ENCODE peak calls at places on chromosomes 3 and 15, in four cellular contexts. One of them, this sample, is unnamed. For H3K4me1, the result is how much of the 10 kb centered on the place peaks cover.

GRCh38 chr3:136149569-136150136 is 46.5 kb downstream of the MSL2 start:
- DNase-seq in esophagus muscularis mucosa: no peak
- DNase-seq in heart left ventricle: no peak
- DNase-seq in mesendoderm: no peak
- DNase-seq in this sample: no peak

GRCh38 chr3:114022145-114022544 is 34.2 kb downstream of the CCDC191 start:
- DNase-seq in esophagus muscularis mucosa: no peak
- DNase-seq in heart left ventricle: no peak
- DNase-seq in mesendoderm: peak
- DNase-seq in this sample: no peak

GRCh38 chr3:144915202-144915601 is 943.6 kb downstream of the DIPK2A start:
- DNase-seq in esophagus muscularis mucosa: no peak
- DNase-seq in heart left ventricle: no peak
- DNase-seq in mesendoderm: no peak
- DNase-seq in this sample: no peak

GRCh38 chr3:105827959-105828358 is 40.9 kb downstream of the CBLB start:
- DNase-seq in esophagus muscularis mucosa: no peak
- DNase-seq in heart left ventricle: no peak
- DNase-seq in mesendoderm: peak
- DNase-seq in this sample: no peak

GRCh38 chr15:57320543-57321220 is 55.6 kb upstream of the CGNL1 start:
- DNase-seq in esophagus muscularis mucosa: no peak
- DNase-seq in heart left ventricle: no peak
- DNase-seq in mesendoderm: no peak
- DNase-seq in this sample: peak

GRCh38 chr3:9934235-9934621 is 594 bp downstream of the CRELD1 start:
- DNase-seq in esophagus muscularis mucosa: no peak
- DNase-seq in heart left ventricle: no peak
- DNase-seq in mesendoderm: no peak
- DNase-seq in this sample: peak

GRCh38 chr15:39474657-39475056 is 106.2 kb upstream of the THBS1 start:
- DNase-seq in esophagus muscularis mucosa: peak
- DNase-seq in heart left ventricle: no peak
- DNase-seq in mesendoderm: peak
- DNase-seq in this sample: no peak

GRCh38 chr3:146543461-146544012 is 870 bp downstream of the PLSCR1 start:
- DNase-seq in esophagus muscularis mucosa: no peak
- DNase-seq in heart left ventricle: no peak
- DNase-seq in mesendoderm: no peak
- DNase-seq in this sample: peak

GRCh38 chr3:31041161-31041978 is 146.9 kb upstream of the GADL1 start:
- DNase-seq in esophagus muscularis mucosa: no peak
- DNase-seq in heart left ventricle: no peak
- DNase-seq in mesendoderm: peak
- DNase-seq in this sample: no peak

GRCh38 chr3:143283432-143284128 is 164.0 kb downstream of the CHST2 start:
- DNase-seq in esophagus muscularis mucosa: no peak
- DNase-seq in heart left ventricle: no peak
- DNase-seq in mesendoderm: no peak
- DNase-seq in this sample: no peak

GRCh38 chr3:129015388-129016105 is 14.4 kb downstream of the EFCC1 start:
- DNase-seq in esophagus muscularis mucosa: no peak
- DNase-seq in heart left ventricle: peak
- DNase-seq in mesendoderm: peak
- DNase-seq in this sample: peak

GRCh38 chr3:157532529-157533297 is 29.5 kb upstream of the VEPH1 start:
- DNase-seq in esophagus muscularis mucosa: no peak
- DNase-seq in heart left ventricle: no peak
- DNase-seq in mesendoderm: peak
- DNase-seq in this sample: peak

GRCh38 chr15:50066202-50066601 is 52.8 kb downstream of the ATP8B4 start:
- DNase-seq in esophagus muscularis mucosa: no peak
- DNase-seq in heart left ventricle: no peak
- DNase-seq in mesendoderm: peak
- DNase-seq in this sample: no peak

GRCh38 chr3:40340541-40341170 is 31.1 kb downstream of the EIF1B start:
- DNase-seq in esophagus muscularis mucosa: peak
- DNase-seq in heart left ventricle: no peak
- DNase-seq in mesendoderm: no peak
- DNase-seq in this sample: no peak

GRCh38 chr3:186788482-186789370 is 5.3 kb downstream of the EIF4A2 start:
- DNase-seq in esophagus muscularis mucosa: no peak
- DNase-seq in heart left ventricle: no peak
- DNase-seq in mesendoderm: no peak
- DNase-seq in this sample: no peak

GRCh38 chr15:101664303-101664913 is 12.2 kb upstream of the TM2D3 start:
- DNase-seq in esophagus muscularis mucosa: no peak
- DNase-seq in heart left ventricle: no peak
- DNase-seq in mesendoderm: peak
- DNase-seq in this sample: peak

GRCh38 chr3:175957427-175957826 is 1098.3 kb downstream of the NAALADL2 start:
- DNase-seq in esophagus muscularis mucosa: no peak
- DNase-seq in heart left ventricle: no peak
- DNase-seq in mesendoderm: no peak
- DNase-seq in this sample: no peak

GRCh38 chr3:46763178-46763577 is 45.5 kb upstream of the PRSS50 start:
- DNase-seq in esophagus muscularis mucosa: no peak
- DNase-seq in heart left ventricle: no peak
- DNase-seq in mesendoderm: no peak
- DNase-seq in this sample: no peak

GRCh38 chr15:28022181-28022580 is 76.9 kb downstream of the OCA2 start:
- DNase-seq in esophagus muscularis mucosa: peak
- DNase-seq in heart left ventricle: no peak
- DNase-seq in mesendoderm: no peak
- DNase-seq in this sample: no peak

GRCh38 chr3:13550257-13550693 is 1.4 kb downstream of the FBLN2 start:
- DNase-seq in esophagus muscularis mucosa: no peak
- DNase-seq in heart left ventricle: no peak
- DNase-seq in mesendoderm: no peak
- DNase-seq in this sample: no peak

DNA sequence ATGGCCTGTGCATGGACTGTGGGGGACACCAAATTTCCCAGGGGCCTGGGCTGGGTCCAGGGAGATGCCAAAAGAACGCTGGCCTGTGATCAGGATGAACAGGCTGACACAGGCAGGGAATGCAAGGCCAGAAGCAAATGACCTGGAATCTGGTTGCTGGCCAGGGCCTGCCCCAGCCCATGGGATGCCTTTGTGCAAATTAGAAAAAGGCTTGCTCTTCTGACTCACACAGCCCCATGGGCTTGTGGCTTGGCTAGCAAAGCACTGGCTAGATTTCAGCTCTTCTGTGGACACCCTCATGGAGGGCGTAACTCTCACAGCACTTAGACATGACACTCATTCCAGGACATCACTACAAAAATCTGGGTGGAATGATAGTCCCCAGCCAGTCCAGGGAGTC is 356.0 kb downstream of the SHQ1 start:
- DNase-seq in esophagus muscularis mucosa: no peak
- DNase-seq in heart left ventricle: peak
- DNase-seq in mesendoderm: peak
- DNase-seq in this sample: no peak
- H3K4me3 ChIP-seq in esophagus muscularis mucosa: no peak
- H3K4me3 ChIP-seq in heart left ventricle: no peak
- H3K4me3 ChIP-seq in mesendoderm: no peak
- H3K4me3 ChIP-seq in this sample: no peak

DNA sequence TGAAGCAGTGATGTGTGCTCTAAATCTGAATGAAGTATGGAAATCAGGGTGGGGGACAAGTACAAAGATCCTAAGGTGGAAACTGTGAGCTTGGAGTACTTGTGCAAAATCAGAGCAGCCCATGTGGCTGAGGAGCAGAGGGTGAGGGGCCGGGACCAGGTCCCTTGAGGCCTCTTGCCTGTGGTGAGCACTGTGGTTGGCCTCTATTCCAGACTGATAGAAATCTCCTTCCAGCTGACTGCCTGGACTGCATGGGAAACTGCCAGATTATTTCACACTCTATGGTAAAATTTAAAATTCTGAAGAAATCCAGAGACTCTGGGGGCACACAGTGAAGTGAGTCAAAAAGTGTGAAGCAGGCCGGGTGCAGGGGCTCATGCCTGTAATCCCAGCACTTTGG is 81.4 kb downstream of the TM4SF4 start:
- DNase-seq in esophagus muscularis mucosa: no peak
- DNase-seq in heart left ventricle: no peak
- DNase-seq in mesendoderm: peak
- DNase-seq in this sample: no peak
- H3K4me1 ChIP-seq in esophagus muscularis mucosa: under half
- H3K4me1 ChIP-seq in heart left ventricle: half or more
- H3K4me1 ChIP-seq in mesendoderm: under half
- H3K4me1 ChIP-seq in this sample: under half

GRCh38 chr15:60679256-60679655 is 200.3 kb upstream of the ICE2 start:
- DNase-seq in esophagus muscularis mucosa: no peak
- DNase-seq in heart left ventricle: no peak
- DNase-seq in mesendoderm: no peak
- DNase-seq in this sample: no peak
- H3K4me3 ChIP-seq in esophagus muscularis mucosa: no peak
- H3K4me3 ChIP-seq in heart left ventricle: no peak
- H3K4me3 ChIP-seq in mesendoderm: no peak
- H3K4me3 ChIP-seq in this sample: no peak

GRCh38 chr15:99454941-99455795 is 110.6 kb upstream of the MEF2A start:
- DNase-seq in esophagus muscularis mucosa: peak
- DNase-seq in heart left ventricle: peak
- DNase-seq in mesendoderm: peak
- DNase-seq in this sample: no peak
- H3K4me1 ChIP-seq in esophagus muscularis mucosa: half or more
- H3K4me1 ChIP-seq in heart left ventricle: half or more
- H3K4me1 ChIP-seq in mesendoderm: under half
- H3K4me1 ChIP-seq in this sample: under half

GRCh38 chr3:14601692-14602005 is 49.9 kb upstream of the CCDC174 start:
- DNase-seq in esophagus muscularis mucosa: no peak
- DNase-seq in heart left ventricle: no peak
- DNase-seq in mesendoderm: peak
- DNase-seq in this sample: no peak
- H3K4me3 ChIP-seq in esophagus muscularis mucosa: no peak
- H3K4me3 ChIP-seq in heart left ventricle: no peak
- H3K4me3 ChIP-seq in mesendoderm: no peak
- H3K4me3 ChIP-seq in this sample: no peak

GRCh38 chr15:59410448-59410896 is 27.5 kb upstream of the FAM81A start:
- DNase-seq in esophagus muscularis mucosa: no peak
- DNase-seq in heart left ventricle: no peak
- DNase-seq in mesendoderm: no peak
- DNase-seq in this sample: peak

GRCh38 chr15:59401810-59402569 is 29.3 kb upstream of the MYO1E start:
- DNase-seq in esophagus muscularis mucosa: no peak
- DNase-seq in heart left ventricle: no peak
- DNase-seq in mesendoderm: no peak
- DNase-seq in this sample: no peak

GRCh38 chr15:59405079-59405478 is 32.4 kb upstream of the MYO1E start:
- DNase-seq in esophagus muscularis mucosa: no peak
- DNase-seq in heart left ventricle: no peak
- DNase-seq in mesendoderm: no peak
- DNase-seq in this sample: no peak

DNA sequence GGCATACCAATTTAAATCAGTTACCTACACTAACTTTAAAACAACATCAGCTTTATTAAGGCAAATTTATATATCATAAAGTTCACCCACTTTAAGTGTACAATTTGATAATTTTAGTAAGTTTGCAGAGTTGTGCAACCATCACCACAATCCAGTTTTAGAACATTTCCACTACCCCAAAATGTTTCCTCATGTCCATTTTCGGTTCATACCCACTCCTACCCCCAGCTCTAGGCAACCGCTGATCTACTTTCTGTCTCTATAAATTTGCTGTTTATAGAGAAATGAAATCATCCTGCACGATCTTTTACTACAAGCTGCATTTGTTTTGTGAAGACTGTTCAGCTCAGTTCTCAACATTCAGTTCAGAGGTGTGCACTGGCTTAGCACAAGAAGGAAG is 31.5 kb upstream of the FAM81A start:
- DNase-seq in esophagus muscularis mucosa: no peak
- DNase-seq in heart left ventricle: no peak
- DNase-seq in mesendoderm: no peak
- DNase-seq in this sample: peak
- H3K4me1 ChIP-seq in esophagus muscularis mucosa: under half
- H3K4me1 ChIP-seq in heart left ventricle: under half
- H3K4me1 ChIP-seq in mesendoderm: under half
- H3K4me1 ChIP-seq in this sample: half or more

GRCh38 chr15:32014953-32015352 is 15.4 kb upstream of the CHRNA7 start:
- DNase-seq in esophagus muscularis mucosa: no peak
- DNase-seq in heart left ventricle: no peak
- DNase-seq in mesendoderm: no peak
- DNase-seq in this sample: no peak
- H3K4me3 ChIP-seq in esophagus muscularis mucosa: no peak
- H3K4me3 ChIP-seq in heart left ventricle: no peak
- H3K4me3 ChIP-seq in mesendoderm: no peak
- H3K4me3 ChIP-seq in this sample: no peak